ENCODE peak calls at places on chromosomes 4 and X, in six cellular contexts. Z is GM03348; P is Ammon's horn; R is stimulated activated CD4-positive, alpha-beta T cell treated with anti-CD3 and anti-CD28 coated beads, Interleukin-1b, Interleukin-23, amount 100 ng/mL, for 24 hours; L is HEK293T; X is PC-9. O is an unnamed sample.

GRCh38 chr4:139920552-139920951 is 233.4 kb downstream of the MAML3 start:
- DNase-seq in Z (no peak), R (no peak), P (no peak), L (no peak), X (no peak), O (no peak)

GRCh38 chr4:150117629-150118028 is 39.4 kb downstream of the DCLK2 start:
- DNase-seq in X (no peak), L (no peak), Z (no peak), R (no peak), P (no peak), O (no peak)

GRCh38 chrX:68685722-68686683 is 38.5 kb downstream of the STARD8 start:
- DNase-seq in X (no peak), P (no peak), R (no peak), Z (peak), L (peak), O (no peak)

GRCh38 chr4:1856071-1856919 is at the start of gene LETM1:
- DNase-seq in L (peak), Z (peak), X (peak), P (peak), R (peak), O (peak)

GRCh38 chr4:967113-968104 is 6.0 kb downstream of the DGKQ start:
- DNase-seq in R (no peak), L (no peak), Z (no peak), X (no peak), P (no peak), O (no peak)

GRCh38 chr4:90240333-90240732 is 113.1 kb downstream of the CCSER1 start:
- DNase-seq in X (no peak), P (no peak), L (no peak), Z (no peak), R (no peak), O (no peak)

GRCh38 chr4:138005486-138005885 is 236.7 kb downstream of the SLC7A11 start:
- DNase-seq in X (no peak), Z (no peak), P (no peak), R (no peak), L (no peak), O (no peak)

GRCh38 chrX:110135618-110136017 is 132.7 kb downstream of the TMEM164 start:
- DNase-seq in X (no peak), Z (no peak), P (no peak), R (no peak), L (no peak), O (no peak)

GRCh38 chr4:20839957-20840356 is 139.7 kb downstream of the PACRGL start:
- DNase-seq in Z (peak), X (peak), R (no peak), L (no peak), P (peak), O (no peak)

GRCh38 chr4:100880012-100880411 is 362.2 kb upstream of the EMCN start:
- DNase-seq in R (no peak), P (no peak), X (no peak), L (no peak), Z (no peak), O (no peak)

GRCh38 chr4:40995850-40996249 is 218.5 kb downstream of the APBB2 start:
- DNase-seq in L (no peak), X (no peak), P (no peak), R (no peak), Z (peak), O (no peak)

GRCh38 chrX:153981771-153982533 is 9.4 kb downstream of the TMEM187 start:
- DNase-seq in X (no peak), Z (no peak), R (no peak), P (peak), L (no peak), O (no peak)

GRCh38 chr4:181823645-181824044 is 419.6 kb upstream of the TENM3 start:
- DNase-seq in R (no peak), Z (no peak), X (no peak), L (no peak), P (no peak), O (no peak)

GRCh38 chrX:97685753-97686152 is 802.0 kb downstream of the RPA4 start:
- DNase-seq in Z (peak), L (peak), R (no peak), X (no peak), P (peak), O (no peak)

GRCh38 chr4:5361968-5362367 is 310.7 kb downstream of the STK32B start:
- DNase-seq in Z (no peak), R (no peak), P (no peak), L (no peak), X (no peak), O (no peak)

GRCh38 chrX:42577936-42578335 is 200.0 kb downstream of the PPP1R2C start:
- DNase-seq in R (no peak), L (no peak), P (no peak), Z (no peak), X (no peak), O (no peak)

GRCh38 chr4:147034372-147034771 is 88.7 kb upstream of the TTC29 start:
- DNase-seq in Z (peak), R (no peak), X (no peak), L (no peak), P (no peak), O (no peak)

GRCh38 chrX:34058005-34058404 is 74.1 kb downstream of the FAM47A start:
- DNase-seq in L (no peak), P (no peak), Z (no peak), X (no peak), R (no peak), O (no peak)